ENCODE peak calls at places on chromosomes 3 and 15, in nine cellular contexts. H is epithelial cell of proximal tubule, A is transverse colon, P is mammary epithelial cell, T is adrenal gland, R is IMR-90, M is fibroblast of lung, Y is ascending aorta, E is cardiac muscle cell. L is an unnamed sample.

GRCh38 chr3:131795382-131796085 is 239.3 kb downstream of the CPNE4 start:
- DNase-seq in T (peak), H (no peak), A (no peak), R (no peak), E (peak), P (no peak), M (peak), Y (no peak), L (no peak)

GRCh38 chr3:196969001-196969659 is 497 bp upstream of the PIGZ start:
- DNase-seq in P (peak), H (no peak), Y (no peak), E (peak), T (peak), M (peak), A (peak), R (no peak), L (no peak)

GRCh38 chr3:94234177-94234788 is 171.4 kb downstream of the NSUN3 start:
- DNase-seq in E (peak), A (no peak), P (peak), T (peak), Y (no peak), H (no peak), M (peak), R (peak), L (no peak)

GRCh38 chr15:33866101-33866737 is 102.1 kb upstream of the CHRM5 start:
- DNase-seq in E (no peak), P (no peak), T (no peak), A (no peak), Y (no peak), H (no peak), R (peak), M (no peak), L (no peak)

GRCh38 chr15:52052076-52052935 is 33.3 kb downstream of the MAPK6 start:
- DNase-seq in M (no peak), A (no peak), P (no peak), E (no peak), H (no peak), T (no peak), Y (no peak), R (no peak), L (no peak)

GRCh38 chr15:51737538-51738305 is at the start of gene LYSMD2:
- DNase-seq in M (peak), A (peak), R (peak), H (no peak), Y (peak), P (peak), T (peak), E (peak), L (peak)

GRCh38 chr3:5298453-5298852 is 110.9 kb downstream of the EDEM1 start:
- DNase-seq in A (no peak), R (no peak), T (no peak), M (no peak), P (no peak), Y (no peak), H (no peak), E (no peak), L (no peak)

GRCh38 chr3:149180057-149180573 is 41.5 kb downstream of the CP start:
- DNase-seq in T (peak), R (peak), H (peak), Y (peak), M (peak), E (no peak), P (peak), A (peak), L (peak)

GRCh38 chr15:83980637-83981036 is 254.9 kb upstream of the GOLGA6L4 start:
- DNase-seq in E (no peak), R (no peak), Y (no peak), P (no peak), H (no peak), T (no peak), M (no peak), A (no peak), L (no peak)

GRCh38 chr3:155386817-155387403 is 93.4 kb upstream of the STRIT1 start:
- DNase-seq in T (no peak), R (no peak), A (no peak), E (no peak), M (no peak), Y (no peak), H (no peak), P (no peak), L (no peak)

GRCh38 chr3:156664285-156665178 is 9.9 kb upstream of the TIPARP start:
- DNase-seq in Y (no peak), P (no peak), E (no peak), T (no peak), H (no peak), M (no peak), A (no peak), R (no peak), L (no peak)

GRCh38 chr15:90039996-90040395 is 38.9 kb downstream of the ZNF710 start:
- DNase-seq in T (no peak), Y (no peak), A (no peak), P (no peak), H (no peak), M (no peak), R (no peak), E (no peak), L (no peak)

GRCh38 chr15:80142646-80143045 is 10.2 kb upstream of the FAH start:
- DNase-seq in A (no peak), E (no peak), Y (no peak), P (peak), H (no peak), R (no peak), T (no peak), M (no peak), L (no peak)

GRCh38 chr3:16511561-16512434 is 1.7 kb downstream of the RFTN1 start:
- DNase-seq in Y (peak), R (peak), H (no peak), A (peak), T (peak), E (no peak), P (no peak), M (peak), L (peak)

GRCh38 chr3:47347217-47347801 is 33.5 kb upstream of the PTPN23 start:
- DNase-seq in P (peak), Y (no peak), T (no peak), R (peak), H (no peak), E (no peak), A (peak), M (peak), L (no peak)

GRCh38 chr3:67509471-67510075 is 144.8 kb downstream of the SUCLG2 start:
- DNase-seq in Y (no peak), P (peak), R (peak), E (no peak), T (no peak), H (peak), M (peak), A (no peak), L (no peak)

GRCh38 chr15:24777307-24777706 is 101.7 kb downstream of the NPAP1 start:
- DNase-seq in R (no peak), P (no peak), A (no peak), T (no peak), E (no peak), Y (no peak), H (no peak), M (no peak), L (no peak)

GRCh38 chr15:98155356-98155755 is 194.9 kb downstream of the ARRDC4 start:
- DNase-seq in E (no peak), Y (no peak), M (peak), H (no peak), R (no peak), A (no peak), P (peak), T (no peak), L (no peak)

GRCh38 chr3:59251899-59252298 is 202.1 kb upstream of the CFAP20DC start:
- DNase-seq in A (no peak), P (peak), H (no peak), T (peak), M (peak), E (no peak), R (peak), Y (no peak), L (no peak)

GRCh38 chr3:156390846-156391245 is 164.1 kb downstream of the SSR3 start:
- DNase-seq in R (no peak), E (no peak), P (no peak), M (no peak), Y (no peak), H (no peak), T (no peak), A (no peak), L (no peak)

GRCh38 chr3:111936191-111936841 is 42.5 kb upstream of the ABHD10 start:
- DNase-seq in P (peak), E (no peak), R (peak), M (peak), H (no peak), Y (no peak), T (no peak), A (no peak), L (no peak)

GRCh38 chr3:111932962-111933361 is 45.9 kb upstream of the ABHD10 start:
- DNase-seq in Y (no peak), H (no peak), R (no peak), P (no peak), M (no peak), A (no peak), E (no peak), T (no peak), L (no peak)

GRCh38 chr3:111936967-111937366 is 41.9 kb upstream of the ABHD10 start:
- DNase-seq in T (no peak), M (peak), R (peak), E (no peak), P (no peak), A (no peak), H (no peak), Y (no peak), L (no peak)
- H3K4me3 ChIP-seq in T (no peak), M (no peak), R (no peak), E (no peak), P (no peak), A (no peak), H (no peak), Y (no peak), L (no peak)

GRCh38 chr15:75721462-75721922 is 8.8 kb upstream of the CSPG4 start:
- DNase-seq in M (no peak), H (no peak), A (no peak), E (no peak), R (no peak), T (no peak), P (no peak), Y (no peak), L (no peak)

GRCh38 chr15:75720297-75720696 is 7.6 kb upstream of the CSPG4 start:
- DNase-seq in M (no peak), Y (no peak), E (no peak), H (no peak), A (no peak), R (no peak), P (no peak), T (no peak), L (no peak)

GRCh38 chr15:75721923-75722870 is 9.5 kb upstream of the CSPG4 start:
- DNase-seq in R (no peak), P (no peak), M (no peak), A (no peak), Y (no peak), H (no peak), E (no peak), T (no peak), L (no peak)

GRCh38 chr15:75723171-75723846 is 10.7 kb upstream of the CSPG4 start:
- DNase-seq in M (no peak), T (no peak), E (no peak), A (no peak), H (no peak), R (no peak), P (peak), Y (no peak), L (no peak)

GRCh38 chr15:75720787-75721461 is 8.3 kb upstream of the CSPG4 start:
- DNase-seq in T (peak), A (peak), H (no peak), R (no peak), Y (no peak), M (peak), P (peak), E (peak), L (no peak)
- TF ChIP-seq CTCF in T (peak), A (peak), H (peak), R (no peak), Y (no peak), M (no peak), P (peak), E (no peak), L (no peak)

GRCh38 chr3:53196575-53197407 is 35.8 kb downstream of the PRKCD start:
- DNase-seq in T (peak), H (no peak), R (peak), P (no peak), Y (no peak), E (peak), A (peak), M (peak), L (no peak)
- H3K4me3 ChIP-seq in T (no peak), H (no peak), R (no peak), P (no peak), Y (no peak), E (no peak), A (no peak), M (no peak), L (no peak)

GRCh38 chr3:171695476-171695875 is 114.8 kb downstream of the PLD1 start:
- DNase-seq in T (no peak), Y (no peak), M (no peak), A (no peak), H (no peak), E (no peak), R (no peak), P (no peak), L (no peak)
- TF ChIP-seq CTCF in T (no peak), Y (no peak), M (no peak), A (no peak), H (no peak), E (no peak), R (no peak), P (no peak), L (no peak)

GRCh38 chr15:62758126-62758951 is 284.2 kb upstream of the TPM1 start:
- DNase-seq in Y (peak), A (peak), M (peak), P (peak), H (peak), R (peak), E (peak), T (peak), L (peak)
- H3K4me3 ChIP-seq in Y (peak), A (no peak), M (no peak), P (peak), H (peak), R (no peak), E (no peak), T (no peak), L (no peak)

GRCh38 chr15:45254405-45255293 is 2.6 kb downstream of the SLC28A2 start:
- DNase-seq in T (no peak), R (peak), P (peak), Y (no peak), H (no peak), A (no peak), E (no peak), M (peak), L (no peak)

GRCh38 chr15:45251888-45252287 is at the start of gene SLC28A2:
- DNase-seq in P (no peak), A (peak), E (no peak), M (no peak), H (no peak), T (no peak), R (no peak), Y (no peak), L (no peak)

GRCh38 chr15:45253330-45253729 is 1.3 kb downstream of the SLC28A2 start:
- DNase-seq in P (no peak), H (no peak), M (no peak), T (no peak), E (no peak), A (no peak), R (no peak), Y (no peak), L (no peak)

DNA sequence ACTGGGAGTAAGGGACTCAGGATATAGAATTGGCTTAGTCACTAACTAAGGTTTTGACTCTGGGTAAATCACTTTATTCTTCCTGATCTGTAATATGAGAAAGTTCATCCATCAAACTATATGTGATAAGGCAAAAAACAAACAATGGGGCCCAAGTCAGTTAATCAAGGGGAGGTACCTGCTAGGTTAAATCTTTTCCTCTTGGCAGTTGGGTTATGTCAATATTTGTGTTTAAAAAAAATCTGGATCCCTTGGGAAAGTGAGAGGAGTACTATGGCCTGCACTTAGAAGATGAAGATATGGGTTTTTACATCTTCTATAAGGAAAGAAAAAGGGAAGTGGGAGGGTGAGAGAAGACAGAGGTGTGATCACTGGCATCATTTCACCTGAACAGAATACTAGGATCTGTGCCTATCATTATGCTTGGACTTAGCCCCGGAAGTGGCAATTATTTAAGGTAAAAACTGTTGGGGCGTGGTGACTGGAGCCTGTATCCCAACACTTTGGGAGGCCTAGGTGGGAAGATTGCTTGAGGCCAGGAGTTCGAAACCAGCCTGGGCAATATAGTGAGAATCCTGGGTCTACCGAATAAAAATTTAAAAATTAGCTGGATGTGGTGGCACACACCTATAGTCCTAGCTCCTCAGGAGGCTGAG is 2.8 kb upstream of the SLC28A2 start:
- DNase-seq in T (no peak), E (no peak), A (peak), Y (no peak), H (no peak), M (no peak), R (no peak), P (no peak), L (no peak)
- TF ChIP-seq CTCF in T (no peak), E (no peak), A (no peak), Y (no peak), H (no peak), M (no peak), R (no peak), P (no peak), L (no peak)

DNA sequence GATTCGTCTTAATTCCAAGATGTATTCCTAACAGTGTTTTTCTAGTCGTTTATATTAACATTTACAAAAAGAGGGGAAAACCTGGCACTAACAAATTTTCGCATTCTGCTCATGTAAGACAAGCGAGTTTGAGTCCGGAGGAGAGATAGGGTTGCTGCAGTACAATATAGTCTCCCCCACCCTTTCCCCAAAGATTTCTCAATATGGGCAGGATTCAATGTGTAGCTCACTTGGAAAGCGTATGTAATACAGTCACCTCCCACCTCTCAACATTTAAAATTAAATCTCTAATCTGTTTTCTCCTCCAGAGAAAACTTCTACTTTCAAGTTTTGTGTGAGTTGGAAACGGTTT is 57.9 kb downstream of the CMSS1 start:
- DNase-seq in P (peak), M (peak), A (no peak), E (peak), Y (no peak), R (peak), T (no peak), H (no peak), L (no peak)
- H3K4me3 ChIP-seq in P (peak), M (peak), A (peak), E (peak), Y (peak), R (peak), T (peak), H (peak), L (peak)

GRCh38 chr3:127458698-127459097 is 131.8 kb downstream of the TPRA1 start:
- DNase-seq in Y (no peak), M (peak), P (no peak), H (no peak), T (no peak), A (no peak), E (peak), R (no peak), L (no peak)
- TF ChIP-seq CTCF in Y (no peak), M (no peak), P (no peak), H (no peak), T (no peak), A (no peak), E (no peak), R (no peak), L (no peak)

DNA sequence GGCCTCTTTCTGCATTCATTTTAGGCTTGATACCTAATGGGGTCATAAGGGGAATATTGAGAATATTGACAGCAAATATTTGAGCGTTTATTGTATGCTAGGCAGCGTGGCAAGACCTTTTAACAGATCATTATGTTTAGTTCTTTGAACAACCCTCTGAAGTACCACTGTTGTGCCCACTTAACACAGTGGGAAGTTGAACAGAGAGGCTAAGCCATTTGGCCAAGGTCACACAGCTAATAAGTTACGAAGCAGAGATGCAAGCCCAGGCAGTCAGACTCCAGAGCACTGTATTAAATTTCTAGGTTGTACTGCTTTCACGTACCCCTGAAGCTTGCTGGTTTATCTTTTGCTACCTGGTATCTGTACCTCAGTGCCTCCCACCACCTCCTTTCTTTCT is 1.1 kb downstream of the RAB7A start:
- DNase-seq in R (no peak), T (no peak), E (no peak), M (no peak), Y (no peak), H (no peak), A (no peak), P (no peak), L (no peak)
- H3K4me3 ChIP-seq in R (peak), T (no peak), E (peak), M (peak), Y (peak), H (peak), A (peak), P (peak), L (peak)

GRCh38 chr15:31482122-31482922 is 155.7 kb downstream of the KLF13 start:
- DNase-seq in E (no peak), P (no peak), M (no peak), A (no peak), Y (no peak), T (no peak), H (no peak), R (no peak), L (peak)
- TF ChIP-seq CTCF in E (no peak), P (no peak), M (no peak), A (no peak), Y (no peak), T (no peak), H (no peak), R (no peak), L (no peak)